ENCODE peak calls at places on chromosome 13, in six cellular contexts. J is ovary; R is effector memory CD4-positive, alpha-beta T cell; F is thoracic aorta; M is mesendoderm; G is GM23338. H is an unnamed sample.
A peak's percentile ranks its signal among the peaks of the same experiment; 100 is the strongest.

GRCh38 chr13:103403148-103403740 is 337.0 kb upstream of the SLC10A2 start:
- DNase-seq in J (no peak), F (no peak), G (no peak), M (no peak), R (no peak), H (no peak)

GRCh38 chr13:97567510-97568243 is 133.7 kb downstream of the RAP2A start:
- DNase-seq in R (no peak), F (no peak), G (peak; percentile 8), J (no peak), M (peak; percentile 83), H (no peak)

GRCh38 chr13:114151565-114152284 is 19.3 kb upstream of the RASA3 start:
- DNase-seq in M (no peak), R (peak; percentile 43), J (no peak), F (no peak), G (no peak), H (no peak)

GRCh38 chr13:49060698-49061387 is 85.1 kb downstream of the FNDC3A start:
- DNase-seq in M (no peak), R (no peak), J (no peak), F (no peak), G (no peak), H (no peak)

GRCh38 chr13:41428155-41428554 is 29.2 kb upstream of the RGCC start:
- DNase-seq in J (no peak), G (peak; percentile 44), R (no peak), F (no peak), M (peak; percentile 27), H (no peak)

GRCh38 chr13:93388701-93389100 is 162.1 kb downstream of the GPC6 start:
- DNase-seq in G (no peak), F (no peak), R (no peak), M (no peak), J (no peak), H (no peak)

GRCh38 chr13:113630804-113631203 is 27.2 kb downstream of the ATP4B start:
- DNase-seq in R (no peak), M (no peak), F (no peak), J (no peak), G (no peak), H (no peak)

GRCh38 chr13:48188129-48188528 is 44.9 kb upstream of the ITM2B start:
- DNase-seq in G (no peak), F (no peak), M (no peak), R (no peak), J (no peak), H (no peak)

GRCh38 chr13:21243045-21243842 is 66.8 kb downstream of the MRPL57 start:
- DNase-seq in M (peak; percentile 10), R (no peak), J (no peak), G (no peak), F (no peak), H (no peak)

GRCh38 chr13:47251771-47252170 is 354.9 kb upstream of the HTR2A start:
- DNase-seq in F (no peak), R (no peak), G (no peak), J (no peak), M (no peak), H (no peak)

GRCh38 chr13:78660130-78660857 is 1.3 kb upstream of the OBI1 start:
- DNase-seq in G (peak; percentile 81), M (peak; percentile 82), R (no peak), F (no peak), J (peak; percentile 21), H (no peak)

GRCh38 chr13:72255908-72256307 is 388.9 kb upstream of the DACH1 start:
- DNase-seq in R (no peak), J (no peak), F (no peak), M (peak; percentile 85), G (peak; percentile 82), H (no peak)

GRCh38 chr13:54433511-54434206 is 1405.0 kb downstream of the OLFM4 start:
- DNase-seq in G (no peak), J (no peak), M (no peak), F (no peak), R (no peak), H (no peak)

GRCh38 chr13:79799049-79799448 is 318.1 kb downstream of the NDFIP2 start:
- DNase-seq in M (no peak), J (no peak), G (no peak), F (no peak), R (no peak), H (no peak)

GRCh38 chr13:46817081-46817480 is 20.1 kb upstream of the ESD start:
- DNase-seq in J (no peak), G (peak; percentile 31), F (no peak), M (peak; percentile 37), R (no peak), H (no peak)

GRCh38 chr13:66424417-66424816 is 805.7 kb downstream of the PCDH9 start:
- DNase-seq in M (no peak), F (no peak), R (no peak), J (no peak), G (no peak), H (no peak)

GRCh38 chr13:60572003-60572792 is 175.2 kb downstream of the TDRD3 start:
- DNase-seq in R (no peak), J (no peak), G (peak; percentile 61), M (peak; percentile 77), F (no peak), H (no peak)

GRCh38 chr13:75704942-75705320 is 68.8 kb downstream of the LMO7 start:
- DNase-seq in R (no peak), F (no peak), M (peak; percentile 43), G (peak; percentile 47), J (no peak), H (no peak)

DNA sequence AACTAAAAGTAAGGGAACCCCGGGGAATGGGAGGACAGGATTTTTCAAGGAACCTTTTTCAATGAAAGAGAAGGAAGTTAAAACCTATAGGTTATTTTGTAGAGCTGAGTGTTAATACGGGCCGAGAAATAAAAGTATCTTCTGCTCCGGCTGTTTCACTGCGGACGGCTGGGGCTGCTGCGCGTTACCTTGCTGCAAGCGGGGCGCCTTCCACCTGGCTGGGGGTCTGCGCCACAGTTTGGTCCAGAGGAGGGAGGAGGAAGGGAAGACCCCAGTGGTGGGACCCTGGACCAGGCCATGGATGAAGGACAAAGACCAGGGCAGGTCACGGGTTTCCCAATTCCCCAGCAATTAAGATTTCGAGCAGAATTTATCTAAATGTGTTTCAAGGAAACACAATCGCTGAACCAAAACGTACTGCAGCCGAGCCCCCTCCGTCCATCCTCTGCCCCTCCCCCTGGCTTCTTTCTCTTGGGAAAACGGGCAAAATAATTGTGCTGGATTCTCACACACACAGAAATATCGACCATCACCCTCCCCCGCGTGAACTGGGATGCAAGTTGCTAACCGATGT is 2.9 kb downstream of the SOX1 start:
- DNase-seq in G (no peak), F (no peak), M (no peak), R (no peak), J (no peak), H (no peak)
- H3K27me3 ChIP-seq in G (peaks cover 82% of the 10 kb centered on the region), F (peaks cover 13% of the 10 kb centered on the region), M (peaks cover 64% of the 10 kb centered on the region), R (peaks cover 34% of the 10 kb centered on the region), J (no peaks in the 10 kb centered on the region), H (peaks cover 7% of the 10 kb centered on the region)

GRCh38 chr13:29427937-29428309 is 167.6 kb downstream of the SLC7A1 start:
- DNase-seq in R (no peak), G (no peak), M (no peak), F (no peak), J (no peak), H (no peak)
- H3K27me3 ChIP-seq in R (peaks cover 16% of the 10 kb centered on the region), G (peaks cover 21% of the 10 kb centered on the region), M (no peaks in the 10 kb centered on the region), F (no peaks in the 10 kb centered on the region), J (no peaks in the 10 kb centered on the region), H (peaks cover 26% of the 10 kb centered on the region)

GRCh38 chr13:27833206-27833605 is 40.9 kb downstream of the GSX1 start:
- DNase-seq in G (no peak), R (no peak), F (no peak), J (no peak), M (no peak), H (no peak)
- H3K27me3 ChIP-seq in G (peaks cover 63% of the 10 kb centered on the region), R (no peaks in the 10 kb centered on the region), F (no peaks in the 10 kb centered on the region), J (no peaks in the 10 kb centered on the region), M (peaks cover 4% of the 10 kb centered on the region), H (no peaks in the 10 kb centered on the region)

DNA sequence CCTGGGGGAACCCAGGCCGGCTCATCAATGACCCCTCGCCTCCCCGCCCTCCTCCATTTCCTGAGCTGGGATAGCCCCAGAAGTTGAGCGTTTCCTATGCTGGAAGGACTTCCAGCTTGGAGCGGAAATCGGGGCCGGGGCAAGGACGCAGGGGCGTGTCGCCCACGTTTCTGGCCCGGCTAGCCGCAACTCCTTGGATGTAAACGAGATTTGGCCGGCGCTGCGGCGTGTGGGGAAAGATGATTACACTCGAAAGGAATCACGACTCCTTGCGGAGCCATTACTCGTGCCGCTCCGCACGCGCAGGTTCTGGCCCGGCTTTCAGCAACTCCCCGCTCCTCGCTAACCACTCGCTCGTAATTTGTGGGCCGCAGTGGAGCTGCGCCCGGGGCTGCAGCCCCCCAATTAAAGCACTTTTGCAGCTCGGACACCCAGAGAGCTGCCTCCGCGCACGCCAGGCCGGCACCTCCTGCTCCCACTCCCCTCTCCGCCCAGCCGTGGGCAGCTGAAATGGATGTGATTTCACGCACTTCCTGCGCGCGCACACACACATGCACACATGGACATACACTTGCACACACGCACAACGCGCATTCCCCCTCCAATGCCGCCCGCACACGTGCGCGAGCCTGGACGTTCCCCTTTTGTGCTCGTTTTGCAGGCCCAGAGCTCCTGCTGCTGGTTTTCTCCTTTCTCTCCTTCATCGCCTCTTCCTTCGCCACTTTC is 15.7 kb downstream of the ZIC5 start:
- DNase-seq in R (no peak), J (peak; percentile 42), M (peak; percentile 54), F (no peak), G (peak; percentile 56), H (no peak)
- H3K27me3 ChIP-seq in R (peaks cover 60% of the 10 kb centered on the region), J (peaks cover 2% of the 10 kb centered on the region), M (no peaks in the 10 kb centered on the region), F (peaks cover 68% of the 10 kb centered on the region), G (peaks cover 79% of the 10 kb centered on the region), H (peaks cover 98% of the 10 kb centered on the region)

GRCh38 chr13:112056739-112057433 is 10.1 kb upstream of the SOX1 start:
- DNase-seq in F (no peak), R (no peak), M (no peak), G (peak; percentile 63), J (no peak), H (no peak)

GRCh38 chr13:112056284-112056727 is 10.6 kb upstream of the SOX1 start:
- DNase-seq in J (no peak), M (no peak), R (no peak), F (no peak), G (peak; percentile 88), H (no peak)

GRCh38 chr13:112055032-112055416 is 11.9 kb upstream of the SOX1 start:
- DNase-seq in R (no peak), M (no peak), F (no peak), J (no peak), G (no peak), H (no peak)

GRCh38 chr13:112054616-112055015 is 12.3 kb upstream of the SOX1 start:
- DNase-seq in J (no peak), R (no peak), M (no peak), F (no peak), G (no peak), H (no peak)

DNA sequence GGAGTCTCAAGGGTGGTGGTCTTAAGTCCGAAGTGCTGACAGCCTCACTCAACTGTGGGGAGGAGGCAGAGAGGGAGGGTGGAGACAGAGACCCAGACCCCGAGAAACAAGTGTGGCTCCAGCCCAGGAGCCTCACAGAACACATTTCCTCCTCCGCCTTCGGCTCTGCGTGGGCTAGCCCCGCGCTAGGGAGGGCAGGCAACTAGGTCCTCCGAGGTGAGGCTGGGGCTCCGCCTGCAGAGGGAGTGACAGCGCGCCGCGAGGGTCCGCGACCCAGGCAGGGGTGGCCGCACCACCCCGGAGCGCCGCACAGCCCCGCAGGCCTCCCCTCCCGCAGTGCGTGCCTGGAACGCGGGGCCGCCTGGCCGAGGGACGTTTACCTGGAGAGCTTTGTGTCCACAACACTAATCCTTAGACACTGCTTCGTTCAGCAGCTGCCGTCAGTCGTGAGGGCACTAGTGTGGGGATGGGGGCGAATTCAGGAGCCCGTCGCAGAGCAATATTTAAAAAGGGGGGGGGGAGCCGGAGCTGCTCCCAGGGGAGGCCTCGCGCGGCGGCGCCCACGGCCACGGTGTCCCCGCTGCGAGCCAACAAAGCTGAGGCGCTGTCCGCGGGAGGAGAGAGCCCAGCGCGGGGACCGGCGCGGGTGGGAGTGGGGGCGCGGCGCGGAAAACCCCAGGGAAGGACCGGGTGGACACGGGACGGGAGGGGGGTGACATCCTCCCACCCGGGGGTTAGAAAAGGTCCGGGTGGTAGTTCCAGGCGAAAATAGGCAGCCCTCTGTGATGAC is 11.3 kb upstream of the SOX1 start:
- DNase-seq in M (no peak), G (peak; percentile 56), J (no peak), R (no peak), F (no peak), H (no peak)
- H3K27me3 ChIP-seq in M (peaks cover 87% of the 10 kb centered on the region), G (peaks cover 100% of the 10 kb centered on the region), J (no peaks in the 10 kb centered on the region), R (peaks cover 61% of the 10 kb centered on the region), F (peaks cover 10% of the 10 kb centered on the region), H (no peaks in the 10 kb centered on the region)